ENCODE peak calls at places on chromosomes 12 and 14, in eight cellular contexts. N, S, I, R, T, Y, X and E are unnamed samples.

GRCh38 chr12:116693259-116694227 is 44.3 kb downstream of the SPRING1 start:
- DNase-seq in N (no peak), S (no peak), I (no peak), R (no peak), T (no peak), Y (no peak), X (no peak), E (peak; percentile 25)

GRCh38 chr12:24361860-24362581 is 412.6 kb upstream of the SOX5 start:
- DNase-seq in N (no peak), S (no peak), I (no peak), R (no peak), T (no peak), Y (no peak), X (no peak), E (no peak)

GRCh38 chr12:92987362-92987761 is 58.3 kb upstream of the EEA1 start:
- DNase-seq in N (no peak), S (peak; percentile 56), I (peak; percentile 36), R (peak; percentile 87), T (no peak), Y (peak; percentile 87), X (peak; percentile 14), E (peak; percentile 77)

GRCh38 chr14:90810808-90811207 is 5.4 kb downstream of the TTC7B start:
- DNase-seq in N (no peak), S (no peak), I (no peak), R (no peak), T (no peak), Y (no peak), X (no peak), E (no peak)

GRCh38 chr14:75875958-75876357 is 105.8 kb downstream of the TGFB3 start:
- DNase-seq in N (no peak), S (no peak), I (no peak), R (peak; percentile 88), T (no peak), Y (no peak), X (no peak), E (peak; percentile 54)

GRCh38 chr12:6767301-6767591 is 1.1 kb downstream of the PTMS start:
- DNase-seq in N (no peak), S (no peak), I (no peak), R (no peak), T (no peak), Y (no peak), X (no peak), E (no peak)

GRCh38 chr12:12804432-12804886 is 8.7 kb upstream of the DDX47 start:
- DNase-seq in N (no peak), S (no peak), I (no peak), R (no peak), T (no peak), Y (peak; percentile 94), X (no peak), E (peak; percentile 82)

GRCh38 chr14:61435563-61436337 is 114.4 kb downstream of the PRKCH start:
- DNase-seq in N (no peak), S (no peak), I (no peak), R (no peak), T (no peak), Y (no peak), X (no peak), E (no peak)

GRCh38 chr14:64060648-64061096 is 207.9 kb downstream of the SYNE2 start:
- DNase-seq in N (peak; percentile 89), S (peak; percentile 4), I (peak; percentile 25), R (peak; percentile 41), T (no peak), Y (peak; percentile 69), X (peak; percentile 31), E (peak; percentile 95)

DNA sequence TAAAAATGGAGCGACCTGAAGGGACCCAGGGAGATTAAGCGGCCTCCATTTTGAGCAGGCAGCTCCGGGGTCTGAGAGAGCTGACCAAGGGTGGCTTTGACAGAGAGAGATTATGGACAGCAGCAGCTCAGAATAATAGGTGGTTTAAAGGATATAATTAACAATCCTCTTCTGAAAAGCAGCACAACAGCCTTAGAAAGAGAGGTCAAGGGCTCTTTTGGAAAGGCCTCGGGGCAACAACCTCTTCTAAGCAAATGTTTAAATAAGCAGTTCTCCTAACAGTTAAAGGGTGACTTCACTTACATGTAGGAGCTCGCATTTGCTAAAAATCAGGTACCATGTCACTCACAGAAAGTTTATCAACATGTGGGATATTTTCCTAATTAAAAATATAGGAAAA is 87.2 kb upstream of the FRMD6 start:
- DNase-seq in N (no peak), S (no peak), I (no peak), R (no peak), T (no peak), Y (peak; percentile 42), X (no peak), E (no peak)
- TF ChIP-seq CTCF in N (no peak), S (no peak), I (no peak), R (no peak), T (no peak), Y (no peak), X (no peak), E (no peak)

DNA sequence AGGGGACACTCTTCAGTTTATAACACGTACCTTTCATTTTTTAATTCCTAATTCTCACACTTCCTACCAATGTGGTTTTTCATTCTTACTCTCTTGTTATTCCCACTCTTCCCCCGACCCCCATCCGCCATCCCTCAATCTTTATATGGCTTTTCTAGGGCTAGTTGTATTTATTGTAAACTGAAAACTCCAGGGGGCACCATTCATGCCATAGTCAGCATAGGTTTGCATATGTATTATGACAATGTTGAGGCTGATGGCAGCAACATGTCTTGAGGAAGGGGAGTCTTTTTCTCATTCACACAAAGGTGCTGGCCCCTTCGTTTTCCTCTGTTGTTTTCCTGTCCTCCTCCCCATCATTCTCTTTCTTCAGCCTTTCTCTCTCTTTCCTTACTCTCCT is 27.7 kb upstream of the LTA4H start:
- DNase-seq in N (no peak), S (no peak), I (no peak), R (peak; percentile 21), T (no peak), Y (peak; percentile 40), X (peak; percentile 17), E (peak; percentile 38)
- TF ChIP-seq CTCF in N (no peak), S (no peak), I (no peak), R (no peak), T (no peak), Y (peak; percentile 47), X (peak; percentile 18), E (peak; percentile 8)

DNA sequence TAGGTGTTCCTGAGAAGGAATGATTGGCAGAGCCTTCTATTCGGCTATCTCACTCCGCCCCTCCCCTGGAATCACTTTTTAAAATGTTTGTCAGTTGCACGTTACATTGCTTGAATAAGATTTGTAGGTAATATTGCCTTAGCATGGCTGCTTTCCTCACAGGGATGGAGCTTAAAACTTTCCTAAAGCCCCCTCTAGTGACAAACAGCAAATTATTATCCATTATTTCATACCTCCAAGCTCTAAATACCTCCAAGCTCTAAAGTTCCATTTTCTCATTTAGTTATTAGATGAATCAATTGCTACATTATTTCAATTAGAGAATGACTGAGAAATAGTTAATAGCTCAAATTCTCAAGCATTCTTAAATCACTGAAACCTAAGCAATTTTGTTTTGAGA is 5.1 kb upstream of the SPATA7 start:
- DNase-seq in N (no peak), S (no peak), I (no peak), R (no peak), T (no peak), Y (peak; percentile 61), X (no peak), E (peak; percentile 8)
- TF ChIP-seq CTCF in N (peak; percentile 32), S (peak; percentile 17), I (no peak), R (no peak), T (no peak), Y (peak; percentile 73), X (peak; percentile 17), E (peak; percentile 21)

DNA sequence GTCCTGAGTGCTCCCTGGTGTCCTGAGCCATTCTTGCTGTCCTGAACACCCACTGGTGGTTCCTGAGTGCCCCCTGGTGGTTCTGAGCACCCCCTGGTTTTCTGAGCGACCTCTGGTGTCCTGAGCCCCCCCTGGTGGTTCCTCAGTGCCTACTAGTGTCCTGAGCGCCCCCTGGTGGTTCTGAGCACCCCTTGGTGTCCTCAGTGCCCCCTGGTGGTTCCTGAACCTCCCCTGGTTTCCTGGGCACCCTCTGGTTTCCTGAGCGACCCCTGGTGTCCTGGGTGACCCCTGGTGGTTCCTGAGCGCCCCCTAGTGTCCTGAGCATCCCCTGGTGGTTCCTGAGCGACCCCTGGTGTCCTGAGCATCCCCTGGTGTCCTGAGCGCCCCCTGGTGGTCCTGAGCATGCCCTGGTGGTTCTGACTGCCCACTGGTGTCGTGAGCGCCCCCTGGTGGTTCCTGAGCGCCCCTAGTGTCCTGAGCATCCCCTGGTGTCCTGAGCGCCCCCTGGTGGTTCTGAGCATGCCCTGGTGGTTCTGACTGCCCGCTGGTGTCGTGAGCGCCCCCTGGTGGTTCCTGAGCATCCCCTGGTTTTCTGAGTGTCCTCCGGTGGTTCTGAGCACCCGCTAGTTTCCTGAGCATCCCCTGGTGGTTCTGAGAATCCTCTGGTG is 473.1 kb downstream of the TMEM121 start:
- DNase-seq in N (no peak), S (no peak), I (peak; percentile 55), R (peak; percentile 94), T (peak; percentile 25), Y (no peak), X (peak; percentile 99), E (no peak)
- TF ChIP-seq CTCF in N (peak; percentile 36), S (peak; percentile 46), I (no peak), R (peak; percentile 63), T (no peak), Y (peak; percentile 47), X (peak; percentile 94), E (peak; percentile 18)